ENCODE peak calls at places on chromosomes 3 and 15, in four cellular contexts. One of them, this sample, is unnamed.

GRCh38 chr15:71666723-71667122 is 143.6 kb upstream of the NR2E3 start:
- DNase-seq in GM12878: no peak
- DNase-seq in K562: no peak
- DNase-seq in HepG2: no peak
- DNase-seq in this sample: no peak

GRCh38 chr3:19543212-19543841 is 390.7 kb downstream of the EFHB start:
- DNase-seq in GM12878: peak
- DNase-seq in K562: no peak
- DNase-seq in HepG2: peak
- DNase-seq in this sample: peak

GRCh38 chr15:31364301-31365031 is 37.8 kb downstream of the KLF13 start:
- DNase-seq in GM12878: no peak
- DNase-seq in K562: peak
- DNase-seq in HepG2: no peak
- DNase-seq in this sample: no peak

GRCh38 chr15:30905821-30906220 is 2.1 kb downstream of the FAN1 start:
- DNase-seq in GM12878: no peak
- DNase-seq in K562: no peak
- DNase-seq in HepG2: no peak
- DNase-seq in this sample: no peak

GRCh38 chr15:74133071-74133702 is 2.8 kb downstream of the ISLR2 start:
- DNase-seq in GM12878: no peak
- DNase-seq in K562: no peak
- DNase-seq in HepG2: no peak
- DNase-seq in this sample: no peak

GRCh38 chr15:71807691-71808091 is 2.7 kb upstream of the NR2E3 start:
- DNase-seq in GM12878: no peak
- DNase-seq in K562: no peak
- DNase-seq in HepG2: no peak
- DNase-seq in this sample: no peak

GRCh38 chr3:71226565-71227281 is 356.8 kb downstream of the FOXP1 start:
- DNase-seq in GM12878: peak
- DNase-seq in K562: peak
- DNase-seq in HepG2: no peak
- DNase-seq in this sample: no peak

GRCh38 chr15:68091743-68092142 is 37.6 kb downstream of the PIAS1 start:
- DNase-seq in GM12878: no peak
- DNase-seq in K562: no peak
- DNase-seq in HepG2: no peak
- DNase-seq in this sample: no peak

GRCh38 chr3:123122525-123123315 is 55.9 kb downstream of the PDIA5 start:
- DNase-seq in GM12878: no peak
- DNase-seq in K562: no peak
- DNase-seq in HepG2: peak
- DNase-seq in this sample: no peak

GRCh38 chr15:52805351-52806283 is 15.5 kb upstream of the ONECUT1 start:
- DNase-seq in GM12878: no peak
- DNase-seq in K562: no peak
- DNase-seq in HepG2: no peak
- DNase-seq in this sample: no peak

GRCh38 chr3:66885326-66886000 is 112.6 kb upstream of the KBTBD8 start:
- DNase-seq in GM12878: no peak
- DNase-seq in K562: no peak
- DNase-seq in HepG2: no peak
- DNase-seq in this sample: no peak

GRCh38 chr3:14256561-14257342 is 78.1 kb downstream of the LSM3 start:
- DNase-seq in GM12878: no peak
- DNase-seq in K562: no peak
- DNase-seq in HepG2: no peak
- DNase-seq in this sample: no peak

GRCh38 chr3:138513073-138513843 is 78.8 kb downstream of the ESYT3 start:
- DNase-seq in GM12878: peak
- DNase-seq in K562: no peak
- DNase-seq in HepG2: no peak
- DNase-seq in this sample: no peak

GRCh38 chr15:38260077-38260476 is 7.4 kb downstream of the SPRED1 start:
- DNase-seq in GM12878: no peak
- DNase-seq in K562: no peak
- DNase-seq in HepG2: no peak
- DNase-seq in this sample: no peak

GRCh38 chr15:77118787-77119410 is 48.0 kb upstream of the TSPAN3 start:
- DNase-seq in GM12878: peak
- DNase-seq in K562: no peak
- DNase-seq in HepG2: peak
- DNase-seq in this sample: peak

GRCh38 chr3:14122301-14122700 is 2.4 kb downstream of the CHCHD4 start:
- DNase-seq in GM12878: no peak
- DNase-seq in K562: no peak
- DNase-seq in HepG2: no peak
- DNase-seq in this sample: no peak

GRCh38 chr3:16177962-16178627 is 3.6 kb downstream of the GALNT15 start:
- DNase-seq in GM12878: no peak
- DNase-seq in K562: peak
- DNase-seq in HepG2: peak
- DNase-seq in this sample: peak

GRCh38 chr3:97901327-97902295 is 70.6 kb downstream of the RIOX2 start:
- DNase-seq in GM12878: no peak
- DNase-seq in K562: no peak
- DNase-seq in HepG2: peak
- DNase-seq in this sample: no peak

GRCh38 chr3:194715022-194715800 is 29.5 kb downstream of the FAM43A start:
- DNase-seq in GM12878: no peak
- DNase-seq in K562: no peak
- DNase-seq in HepG2: no peak
- DNase-seq in this sample: no peak

GRCh38 chr3:47014036-47014435 is 34.6 kb downstream of the NBEAL2 start:
- DNase-seq in GM12878: no peak
- DNase-seq in K562: no peak
- DNase-seq in HepG2: no peak
- DNase-seq in this sample: no peak

GRCh38 chr3:41202075-41202833 is 2.9 kb downstream of the CTNNB1 start:
- DNase-seq in GM12878: no peak
- DNase-seq in K562: no peak
- DNase-seq in HepG2: peak
- DNase-seq in this sample: no peak

GRCh38 chr3:14403636-14404395 is 1.4 kb downstream of the SLC6A6 start:
- DNase-seq in GM12878: no peak
- DNase-seq in K562: no peak
- DNase-seq in HepG2: peak
- DNase-seq in this sample: no peak

GRCh38 chr3:43919067-43919466 is 228.3 kb downstream of the ABHD5 start:
- DNase-seq in GM12878: no peak
- DNase-seq in K562: no peak
- DNase-seq in HepG2: no peak
- DNase-seq in this sample: no peak

GRCh38 chr3:176872771-176873209 is 324.5 kb downstream of the TBL1XR1 start:
- DNase-seq in GM12878: peak
- DNase-seq in K562: peak
- DNase-seq in HepG2: peak
- DNase-seq in this sample: peak
- TF ChIP-seq FOXK2 in GM12878: no peak
- TF ChIP-seq FOXK2 in K562: no peak
- TF ChIP-seq FOXK2 in HepG2: no peak
- TF ChIP-seq FOXK2 in this sample: no peak

GRCh38 chr3:103873024-103873423 is 1438.2 kb downstream of the ZPLD1 start:
- DNase-seq in GM12878: no peak
- DNase-seq in K562: no peak
- DNase-seq in HepG2: no peak
- DNase-seq in this sample: no peak
- TF ChIP-seq FOXK2 in GM12878: no peak
- TF ChIP-seq FOXK2 in K562: no peak
- TF ChIP-seq FOXK2 in HepG2: no peak
- TF ChIP-seq FOXK2 in this sample: no peak

GRCh38 chr3:120052685-120053084 is 41.6 kb downstream of the GSK3B start:
- DNase-seq in GM12878: no peak
- DNase-seq in K562: no peak
- DNase-seq in HepG2: no peak
- DNase-seq in this sample: no peak
- TF ChIP-seq FOXK2 in GM12878: no peak
- TF ChIP-seq FOXK2 in K562: no peak
- TF ChIP-seq FOXK2 in HepG2: no peak
- TF ChIP-seq FOXK2 in this sample: no peak

GRCh38 chr3:127700406-127700805 is 27.7 kb downstream of the ABTB1 start:
- DNase-seq in GM12878: no peak
- DNase-seq in K562: no peak
- DNase-seq in HepG2: no peak
- DNase-seq in this sample: no peak
- TF ChIP-seq FOXK2 in GM12878: no peak
- TF ChIP-seq FOXK2 in K562: no peak
- TF ChIP-seq FOXK2 in HepG2: no peak
- TF ChIP-seq FOXK2 in this sample: no peak

This sample was measured in HEK293T.